ENCODE peak calls at places on chromosomes 2 and 18, in nine cellular contexts. One of them, this sample, is unnamed.

GRCh38 chr2:187500585-187501359 is 52.7 kb upstream of the CALCRL start:
- DNase-seq in NCI-H460: peak
- DNase-seq in kidney: no peak
- DNase-seq in gastrocnemius medialis: no peak
- DNase-seq in central memory CD4-positive, alpha-beta T cell: no peak
- DNase-seq in GM03348: peak
- DNase-seq in activated CD4-positive, alpha-beta T cell treated with anti-CD3 and anti-CD28 coated beads, Interleukin-2, amount 10 ng/mL, durations not matched to agents 7 days and 5 days: no peak
- DNase-seq in H9: peak
- DNase-seq in AG08395: peak
- DNase-seq in this sample: peak

GRCh38 chr2:111200333-111200879 is 79.7 kb downstream of the BCL2L11 start:
- DNase-seq in GM03348: no peak
- DNase-seq in NCI-H460: no peak
- DNase-seq in central memory CD4-positive, alpha-beta T cell: no peak
- DNase-seq in kidney: no peak
- DNase-seq in activated CD4-positive, alpha-beta T cell treated with anti-CD3 and anti-CD28 coated beads, Interleukin-2, amount 10 ng/mL, durations not matched to agents 7 days and 5 days: no peak
- DNase-seq in AG08395: no peak
- DNase-seq in gastrocnemius medialis: no peak
- DNase-seq in H9: no peak
- DNase-seq in this sample: no peak

GRCh38 chr2:186595219-186595618 is 5.4 kb downstream of the ITGAV start:
- DNase-seq in activated CD4-positive, alpha-beta T cell treated with anti-CD3 and anti-CD28 coated beads, Interleukin-2, amount 10 ng/mL, durations not matched to agents 7 days and 5 days: no peak
- DNase-seq in kidney: no peak
- DNase-seq in NCI-H460: no peak
- DNase-seq in H9: no peak
- DNase-seq in GM03348: no peak
- DNase-seq in gastrocnemius medialis: no peak
- DNase-seq in AG08395: no peak
- DNase-seq in central memory CD4-positive, alpha-beta T cell: no peak
- DNase-seq in this sample: peak

GRCh38 chr2:212842544-212843185 is 304.1 kb upstream of the ERBB4 start:
- DNase-seq in GM03348: peak
- DNase-seq in kidney: no peak
- DNase-seq in gastrocnemius medialis: no peak
- DNase-seq in H9: no peak
- DNase-seq in NCI-H460: no peak
- DNase-seq in activated CD4-positive, alpha-beta T cell treated with anti-CD3 and anti-CD28 coated beads, Interleukin-2, amount 10 ng/mL, durations not matched to agents 7 days and 5 days: no peak
- DNase-seq in central memory CD4-positive, alpha-beta T cell: no peak
- DNase-seq in AG08395: peak
- DNase-seq in this sample: peak

GRCh38 chr18:10518595-10519273 is 7.1 kb upstream of the NAPG start:
- DNase-seq in gastrocnemius medialis: peak
- DNase-seq in kidney: peak
- DNase-seq in central memory CD4-positive, alpha-beta T cell: no peak
- DNase-seq in H9: no peak
- DNase-seq in GM03348: peak
- DNase-seq in AG08395: peak
- DNase-seq in activated CD4-positive, alpha-beta T cell treated with anti-CD3 and anti-CD28 coated beads, Interleukin-2, amount 10 ng/mL, durations not matched to agents 7 days and 5 days: no peak
- DNase-seq in NCI-H460: no peak
- DNase-seq in this sample: no peak

GRCh38 chr2:112493858-112494648 is 12.1 kb downstream of the TTL start:
- DNase-seq in AG08395: peak
- DNase-seq in activated CD4-positive, alpha-beta T cell treated with anti-CD3 and anti-CD28 coated beads, Interleukin-2, amount 10 ng/mL, durations not matched to agents 7 days and 5 days: no peak
- DNase-seq in central memory CD4-positive, alpha-beta T cell: no peak
- DNase-seq in GM03348: peak
- DNase-seq in kidney: no peak
- DNase-seq in NCI-H460: peak
- DNase-seq in gastrocnemius medialis: no peak
- DNase-seq in H9: no peak
- DNase-seq in this sample: peak

GRCh38 chr18:79405019-79405780 is 9.5 kb downstream of the NFATC1 start:
- DNase-seq in central memory CD4-positive, alpha-beta T cell: peak
- DNase-seq in GM03348: no peak
- DNase-seq in H9: no peak
- DNase-seq in gastrocnemius medialis: no peak
- DNase-seq in NCI-H460: no peak
- DNase-seq in AG08395: no peak
- DNase-seq in activated CD4-positive, alpha-beta T cell treated with anti-CD3 and anti-CD28 coated beads, Interleukin-2, amount 10 ng/mL, durations not matched to agents 7 days and 5 days: peak
- DNase-seq in kidney: peak
- DNase-seq in this sample: no peak

GRCh38 chr2:209472871-209473270 is 49.0 kb downstream of the MAP2 start:
- DNase-seq in NCI-H460: peak
- DNase-seq in GM03348: peak
- DNase-seq in gastrocnemius medialis: no peak
- DNase-seq in activated CD4-positive, alpha-beta T cell treated with anti-CD3 and anti-CD28 coated beads, Interleukin-2, amount 10 ng/mL, durations not matched to agents 7 days and 5 days: no peak
- DNase-seq in AG08395: peak
- DNase-seq in kidney: no peak
- DNase-seq in H9: no peak
- DNase-seq in central memory CD4-positive, alpha-beta T cell: no peak
- DNase-seq in this sample: peak

GRCh38 chr2:157696036-157696435 is 67.4 kb upstream of the ACVR1C start:
- DNase-seq in GM03348: peak
- DNase-seq in activated CD4-positive, alpha-beta T cell treated with anti-CD3 and anti-CD28 coated beads, Interleukin-2, amount 10 ng/mL, durations not matched to agents 7 days and 5 days: no peak
- DNase-seq in NCI-H460: no peak
- DNase-seq in central memory CD4-positive, alpha-beta T cell: no peak
- DNase-seq in AG08395: peak
- DNase-seq in H9: no peak
- DNase-seq in gastrocnemius medialis: no peak
- DNase-seq in kidney: no peak
- DNase-seq in this sample: peak

GRCh38 chr2:46967990-46968647 is 52.5 kb upstream of the MCFD2 start:
- DNase-seq in AG08395: peak
- DNase-seq in central memory CD4-positive, alpha-beta T cell: no peak
- DNase-seq in kidney: peak
- DNase-seq in gastrocnemius medialis: peak
- DNase-seq in H9: no peak
- DNase-seq in GM03348: peak
- DNase-seq in activated CD4-positive, alpha-beta T cell treated with anti-CD3 and anti-CD28 coated beads, Interleukin-2, amount 10 ng/mL, durations not matched to agents 7 days and 5 days: no peak
- DNase-seq in NCI-H460: peak
- DNase-seq in this sample: peak

GRCh38 chr2:59463401-59463800 is 1090.1 kb downstream of the BCL11A start:
- DNase-seq in central memory CD4-positive, alpha-beta T cell: no peak
- DNase-seq in gastrocnemius medialis: no peak
- DNase-seq in GM03348: no peak
- DNase-seq in kidney: no peak
- DNase-seq in NCI-H460: no peak
- DNase-seq in AG08395: no peak
- DNase-seq in H9: peak
- DNase-seq in activated CD4-positive, alpha-beta T cell treated with anti-CD3 and anti-CD28 coated beads, Interleukin-2, amount 10 ng/mL, durations not matched to agents 7 days and 5 days: no peak
- DNase-seq in this sample: no peak